ENCODE peak calls at places on chromosome 2, in ten cellular contexts. One of them, this sample, is unnamed.
A peak's percentile ranks its signal among the peaks of the same experiment; 100 is the strongest.

GRCh38 chr2:44459754-44460153 is 98.0 kb downstream of the CAMKMT start:
- DNase-seq in ELR: no peak
- DNase-seq in anterior cingulate cortex: no peak
- DNase-seq in hypothalamus: no peak
- DNase-seq in endothelial cell: no peak
- DNase-seq in effector memory CD4-positive, alpha-beta T cell: no peak
- DNase-seq in NCI-H526: peak; percentile 2
- DNase-seq in fibroblast of mammary gland: no peak
- DNase-seq in EL: no peak
- DNase-seq in stimulated activated CD8-positive, alpha-beta memory T cell treated with anti-CD3 and anti-CD28 coated beads, Interleukin-15, amount 100 ng/mL, for 1 hour: no peak
- DNase-seq in this sample: no peak

GRCh38 chr2:143705108-143705686 is 576.0 kb downstream of the ARHGAP15 start:
- DNase-seq in ELR: no peak
- DNase-seq in anterior cingulate cortex: no peak
- DNase-seq in hypothalamus: no peak
- DNase-seq in endothelial cell: no peak
- DNase-seq in effector memory CD4-positive, alpha-beta T cell: no peak
- DNase-seq in NCI-H526: no peak
- DNase-seq in fibroblast of mammary gland: peak; percentile 47
- DNase-seq in EL: peak; percentile 31
- DNase-seq in stimulated activated CD8-positive, alpha-beta memory T cell treated with anti-CD3 and anti-CD28 coated beads, Interleukin-15, amount 100 ng/mL, for 1 hour: no peak
- DNase-seq in this sample: no peak

GRCh38 chr2:207165121-207166038 is at the start of gene KLF7:
- DNase-seq in ELR: peak; percentile 68
- DNase-seq in anterior cingulate cortex: peak; percentile 37
- DNase-seq in hypothalamus: peak; percentile 54
- DNase-seq in endothelial cell: no peak
- DNase-seq in effector memory CD4-positive, alpha-beta T cell: peak; percentile 20
- DNase-seq in NCI-H526: peak; percentile 64
- DNase-seq in fibroblast of mammary gland: no peak
- DNase-seq in EL: peak; percentile 49
- DNase-seq in stimulated activated CD8-positive, alpha-beta memory T cell treated with anti-CD3 and anti-CD28 coated beads, Interleukin-15, amount 100 ng/mL, for 1 hour: peak; percentile 24
- DNase-seq in this sample: peak; percentile 29

GRCh38 chr2:241931084-241931975 is 61.8 kb downstream of the RTP5 start:
- DNase-seq in ELR: no peak
- DNase-seq in anterior cingulate cortex: no peak
- DNase-seq in hypothalamus: no peak
- DNase-seq in endothelial cell: no peak
- DNase-seq in effector memory CD4-positive, alpha-beta T cell: no peak
- DNase-seq in NCI-H526: no peak
- DNase-seq in fibroblast of mammary gland: no peak
- DNase-seq in EL: no peak
- DNase-seq in stimulated activated CD8-positive, alpha-beta memory T cell treated with anti-CD3 and anti-CD28 coated beads, Interleukin-15, amount 100 ng/mL, for 1 hour: no peak
- DNase-seq in this sample: no peak

GRCh38 chr2:27735263-27735904 is 36.1 kb upstream of the MRPL33 start:
- DNase-seq in ELR: peak; percentile 31
- DNase-seq in anterior cingulate cortex: peak; percentile 45
- DNase-seq in hypothalamus: peak; percentile 28
- DNase-seq in endothelial cell: peak; percentile 63
- DNase-seq in effector memory CD4-positive, alpha-beta T cell: peak; percentile 7
- DNase-seq in NCI-H526: no peak
- DNase-seq in fibroblast of mammary gland: peak; percentile 74
- DNase-seq in EL: peak; percentile 70
- DNase-seq in stimulated activated CD8-positive, alpha-beta memory T cell treated with anti-CD3 and anti-CD28 coated beads, Interleukin-15, amount 100 ng/mL, for 1 hour: peak; percentile 13
- DNase-seq in this sample: no peak

GRCh38 chr2:53826587-53827397 is 33.0 kb downstream of the GPR75 start:
- DNase-seq in ELR: no peak
- DNase-seq in anterior cingulate cortex: peak; percentile 69
- DNase-seq in hypothalamus: no peak
- DNase-seq in endothelial cell: no peak
- DNase-seq in effector memory CD4-positive, alpha-beta T cell: no peak
- DNase-seq in NCI-H526: no peak
- DNase-seq in fibroblast of mammary gland: peak; percentile 19
- DNase-seq in EL: no peak
- DNase-seq in stimulated activated CD8-positive, alpha-beta memory T cell treated with anti-CD3 and anti-CD28 coated beads, Interleukin-15, amount 100 ng/mL, for 1 hour: no peak
- DNase-seq in this sample: no peak

GRCh38 chr2:219851169-219851568 is 223.7 kb downstream of the SLC4A3 start:
- DNase-seq in ELR: no peak
- DNase-seq in anterior cingulate cortex: no peak
- DNase-seq in hypothalamus: no peak
- DNase-seq in endothelial cell: no peak
- DNase-seq in effector memory CD4-positive, alpha-beta T cell: no peak
- DNase-seq in NCI-H526: no peak
- DNase-seq in fibroblast of mammary gland: no peak
- DNase-seq in EL: no peak
- DNase-seq in stimulated activated CD8-positive, alpha-beta memory T cell treated with anti-CD3 and anti-CD28 coated beads, Interleukin-15, amount 100 ng/mL, for 1 hour: no peak
- DNase-seq in this sample: no peak

GRCh38 chr2:119197125-119197403 is 26.6 kb upstream of the STEAP3 start:
- DNase-seq in ELR: no peak
- DNase-seq in anterior cingulate cortex: no peak
- DNase-seq in hypothalamus: no peak
- DNase-seq in endothelial cell: no peak
- DNase-seq in effector memory CD4-positive, alpha-beta T cell: no peak
- DNase-seq in NCI-H526: no peak
- DNase-seq in fibroblast of mammary gland: no peak
- DNase-seq in EL: peak; percentile 34
- DNase-seq in stimulated activated CD8-positive, alpha-beta memory T cell treated with anti-CD3 and anti-CD28 coated beads, Interleukin-15, amount 100 ng/mL, for 1 hour: no peak
- DNase-seq in this sample: no peak

GRCh38 chr2:223835701-223836532 is 1.5 kb downstream of the AP1S3 start:
- DNase-seq in ELR: no peak
- DNase-seq in anterior cingulate cortex: no peak
- DNase-seq in hypothalamus: no peak
- DNase-seq in endothelial cell: no peak
- DNase-seq in effector memory CD4-positive, alpha-beta T cell: no peak
- DNase-seq in NCI-H526: no peak
- DNase-seq in fibroblast of mammary gland: no peak
- DNase-seq in EL: no peak
- DNase-seq in stimulated activated CD8-positive, alpha-beta memory T cell treated with anti-CD3 and anti-CD28 coated beads, Interleukin-15, amount 100 ng/mL, for 1 hour: no peak
- DNase-seq in this sample: peak; percentile 63

GRCh38 chr2:150630587-150631235 is 143.2 kb upstream of the RND3 start:
- DNase-seq in ELR: no peak
- DNase-seq in anterior cingulate cortex: no peak
- DNase-seq in hypothalamus: no peak
- DNase-seq in endothelial cell: no peak
- DNase-seq in effector memory CD4-positive, alpha-beta T cell: no peak
- DNase-seq in NCI-H526: no peak
- DNase-seq in fibroblast of mammary gland: peak; percentile 53
- DNase-seq in EL: peak; percentile 35
- DNase-seq in stimulated activated CD8-positive, alpha-beta memory T cell treated with anti-CD3 and anti-CD28 coated beads, Interleukin-15, amount 100 ng/mL, for 1 hour: no peak
- DNase-seq in this sample: no peak

GRCh38 chr2:172239944-172240590 is 137.4 kb upstream of the DLX2 start:
- DNase-seq in ELR: peak; percentile 71
- DNase-seq in anterior cingulate cortex: no peak
- DNase-seq in hypothalamus: no peak
- DNase-seq in endothelial cell: no peak
- DNase-seq in effector memory CD4-positive, alpha-beta T cell: no peak
- DNase-seq in NCI-H526: no peak
- DNase-seq in fibroblast of mammary gland: peak; percentile 79
- DNase-seq in EL: no peak
- DNase-seq in stimulated activated CD8-positive, alpha-beta memory T cell treated with anti-CD3 and anti-CD28 coated beads, Interleukin-15, amount 100 ng/mL, for 1 hour: no peak
- DNase-seq in this sample: no peak

GRCh38 chr2:8631465-8632005 is 50.3 kb upstream of the ID2 start:
- DNase-seq in ELR: no peak
- DNase-seq in anterior cingulate cortex: no peak
- DNase-seq in hypothalamus: no peak
- DNase-seq in endothelial cell: no peak
- DNase-seq in effector memory CD4-positive, alpha-beta T cell: no peak
- DNase-seq in NCI-H526: no peak
- DNase-seq in fibroblast of mammary gland: no peak
- DNase-seq in EL: no peak
- DNase-seq in stimulated activated CD8-positive, alpha-beta memory T cell treated with anti-CD3 and anti-CD28 coated beads, Interleukin-15, amount 100 ng/mL, for 1 hour: no peak
- DNase-seq in this sample: no peak

GRCh38 chr2:85713836-85714235 is 19.7 kb downstream of the GNLY start:
- DNase-seq in ELR: no peak
- DNase-seq in anterior cingulate cortex: no peak
- DNase-seq in hypothalamus: no peak
- DNase-seq in endothelial cell: no peak
- DNase-seq in effector memory CD4-positive, alpha-beta T cell: no peak
- DNase-seq in NCI-H526: no peak
- DNase-seq in fibroblast of mammary gland: no peak
- DNase-seq in EL: no peak
- DNase-seq in stimulated activated CD8-positive, alpha-beta memory T cell treated with anti-CD3 and anti-CD28 coated beads, Interleukin-15, amount 100 ng/mL, for 1 hour: no peak
- DNase-seq in this sample: no peak

GRCh38 chr2:239874636-239875356 is 150.3 kb downstream of the NDUFA10 start:
- DNase-seq in ELR: no peak
- DNase-seq in anterior cingulate cortex: no peak
- DNase-seq in hypothalamus: no peak
- DNase-seq in endothelial cell: no peak
- DNase-seq in effector memory CD4-positive, alpha-beta T cell: no peak
- DNase-seq in NCI-H526: no peak
- DNase-seq in fibroblast of mammary gland: no peak
- DNase-seq in EL: no peak
- DNase-seq in stimulated activated CD8-positive, alpha-beta memory T cell treated with anti-CD3 and anti-CD28 coated beads, Interleukin-15, amount 100 ng/mL, for 1 hour: no peak
- DNase-seq in this sample: no peak

GRCh38 chr2:191486584-191487320 is 191.2 kb upstream of the NABP1 start:
- DNase-seq in ELR: peak; percentile 99
- DNase-seq in anterior cingulate cortex: no peak
- DNase-seq in hypothalamus: no peak
- DNase-seq in endothelial cell: no peak
- DNase-seq in effector memory CD4-positive, alpha-beta T cell: no peak
- DNase-seq in NCI-H526: no peak
- DNase-seq in fibroblast of mammary gland: peak; percentile 98
- DNase-seq in EL: peak; percentile 98
- DNase-seq in stimulated activated CD8-positive, alpha-beta memory T cell treated with anti-CD3 and anti-CD28 coated beads, Interleukin-15, amount 100 ng/mL, for 1 hour: no peak
- DNase-seq in this sample: no peak

GRCh38 chr2:52115750-52116149 is 1083.8 kb upstream of the NRXN1 start:
- DNase-seq in ELR: no peak
- DNase-seq in anterior cingulate cortex: no peak
- DNase-seq in hypothalamus: no peak
- DNase-seq in endothelial cell: no peak
- DNase-seq in effector memory CD4-positive, alpha-beta T cell: no peak
- DNase-seq in NCI-H526: no peak
- DNase-seq in fibroblast of mammary gland: no peak
- DNase-seq in EL: no peak
- DNase-seq in stimulated activated CD8-positive, alpha-beta memory T cell treated with anti-CD3 and anti-CD28 coated beads, Interleukin-15, amount 100 ng/mL, for 1 hour: no peak
- DNase-seq in this sample: no peak

GRCh38 chr2:42169869-42170465 is 814 bp downstream of the EML4 start:
- DNase-seq in ELR: peak; percentile 38
- DNase-seq in anterior cingulate cortex: no peak
- DNase-seq in hypothalamus: no peak
- DNase-seq in endothelial cell: peak; percentile 4
- DNase-seq in effector memory CD4-positive, alpha-beta T cell: peak; percentile 7
- DNase-seq in NCI-H526: no peak
- DNase-seq in fibroblast of mammary gland: no peak
- DNase-seq in EL: peak; percentile 34
- DNase-seq in stimulated activated CD8-positive, alpha-beta memory T cell treated with anti-CD3 and anti-CD28 coated beads, Interleukin-15, amount 100 ng/mL, for 1 hour: no peak
- DNase-seq in this sample: no peak

GRCh38 chr2:165245081-165245480 is 5.9 kb downstream of the SCN2A start:
- DNase-seq in ELR: no peak
- DNase-seq in anterior cingulate cortex: no peak
- DNase-seq in hypothalamus: no peak
- DNase-seq in endothelial cell: no peak
- DNase-seq in effector memory CD4-positive, alpha-beta T cell: no peak
- DNase-seq in NCI-H526: no peak
- DNase-seq in fibroblast of mammary gland: no peak
- DNase-seq in EL: no peak
- DNase-seq in stimulated activated CD8-positive, alpha-beta memory T cell treated with anti-CD3 and anti-CD28 coated beads, Interleukin-15, amount 100 ng/mL, for 1 hour: no peak
- DNase-seq in this sample: no peak

GRCh38 chr2:134268265-134268664 is 14.4 kb downstream of the MGAT5 start:
- DNase-seq in ELR: peak; percentile 26
- DNase-seq in anterior cingulate cortex: no peak
- DNase-seq in hypothalamus: no peak
- DNase-seq in endothelial cell: no peak
- DNase-seq in effector memory CD4-positive, alpha-beta T cell: no peak
- DNase-seq in NCI-H526: no peak
- DNase-seq in fibroblast of mammary gland: peak; percentile 58
- DNase-seq in EL: no peak
- DNase-seq in stimulated activated CD8-positive, alpha-beta memory T cell treated with anti-CD3 and anti-CD28 coated beads, Interleukin-15, amount 100 ng/mL, for 1 hour: no peak
- DNase-seq in this sample: no peak

GRCh38 chr2:75146903-75147332 is 52.4 kb downstream of the TACR1 start:
- DNase-seq in ELR: no peak
- DNase-seq in anterior cingulate cortex: no peak
- DNase-seq in hypothalamus: no peak
- DNase-seq in endothelial cell: no peak
- DNase-seq in effector memory CD4-positive, alpha-beta T cell: no peak
- DNase-seq in NCI-H526: no peak
- DNase-seq in fibroblast of mammary gland: peak; percentile 28
- DNase-seq in EL: no peak
- DNase-seq in stimulated activated CD8-positive, alpha-beta memory T cell treated with anti-CD3 and anti-CD28 coated beads, Interleukin-15, amount 100 ng/mL, for 1 hour: no peak
- DNase-seq in this sample: no peak

GRCh38 chr2:159262904-159263303 is 23.6 kb downstream of the WDSUB1 start:
- DNase-seq in ELR: no peak
- DNase-seq in anterior cingulate cortex: no peak
- DNase-seq in hypothalamus: no peak
- DNase-seq in endothelial cell: no peak
- DNase-seq in effector memory CD4-positive, alpha-beta T cell: no peak
- DNase-seq in NCI-H526: no peak
- DNase-seq in fibroblast of mammary gland: peak; percentile 4
- DNase-seq in EL: no peak
- DNase-seq in stimulated activated CD8-positive, alpha-beta memory T cell treated with anti-CD3 and anti-CD28 coated beads, Interleukin-15, amount 100 ng/mL, for 1 hour: no peak
- DNase-seq in this sample: no peak

GRCh38 chr2:226772389-226773179 is 27.0 kb downstream of the IRS1 start:
- DNase-seq in ELR: no peak
- DNase-seq in anterior cingulate cortex: no peak
- DNase-seq in hypothalamus: no peak
- DNase-seq in endothelial cell: no peak
- DNase-seq in effector memory CD4-positive, alpha-beta T cell: no peak
- DNase-seq in NCI-H526: no peak
- DNase-seq in fibroblast of mammary gland: no peak
- DNase-seq in EL: no peak
- DNase-seq in stimulated activated CD8-positive, alpha-beta memory T cell treated with anti-CD3 and anti-CD28 coated beads, Interleukin-15, amount 100 ng/mL, for 1 hour: no peak
- DNase-seq in this sample: no peak

GRCh38 chr2:109712126-109712455 is 82.0 kb upstream of the RGPD5 start:
- DNase-seq in ELR: no peak
- DNase-seq in anterior cingulate cortex: no peak
- DNase-seq in hypothalamus: no peak
- DNase-seq in endothelial cell: no peak
- DNase-seq in effector memory CD4-positive, alpha-beta T cell: no peak
- DNase-seq in NCI-H526: no peak
- DNase-seq in fibroblast of mammary gland: no peak
- DNase-seq in EL: no peak
- DNase-seq in stimulated activated CD8-positive, alpha-beta memory T cell treated with anti-CD3 and anti-CD28 coated beads, Interleukin-15, amount 100 ng/mL, for 1 hour: no peak
- DNase-seq in this sample: no peak

GRCh38 chr2:43228782-43229659 is 2.6 kb upstream of the ZFP36L2 start:
- DNase-seq in ELR: no peak
- DNase-seq in anterior cingulate cortex: no peak
- DNase-seq in hypothalamus: no peak
- DNase-seq in endothelial cell: no peak
- DNase-seq in effector memory CD4-positive, alpha-beta T cell: peak; percentile 41
- DNase-seq in NCI-H526: no peak
- DNase-seq in fibroblast of mammary gland: peak; percentile 51
- DNase-seq in EL: no peak
- DNase-seq in stimulated activated CD8-positive, alpha-beta memory T cell treated with anti-CD3 and anti-CD28 coated beads, Interleukin-15, amount 100 ng/mL, for 1 hour: no peak
- DNase-seq in this sample: no peak

GRCh38 chr2:173741715-173742114 is 223.5 kb downstream of the SP3 start:
- DNase-seq in ELR: peak; percentile 17
- DNase-seq in anterior cingulate cortex: no peak
- DNase-seq in hypothalamus: no peak
- DNase-seq in endothelial cell: no peak
- DNase-seq in effector memory CD4-positive, alpha-beta T cell: no peak
- DNase-seq in NCI-H526: no peak
- DNase-seq in fibroblast of mammary gland: no peak
- DNase-seq in EL: peak; percentile 12
- DNase-seq in stimulated activated CD8-positive, alpha-beta memory T cell treated with anti-CD3 and anti-CD28 coated beads, Interleukin-15, amount 100 ng/mL, for 1 hour: no peak
- DNase-seq in this sample: no peak

GRCh38 chr2:122186761-122187222 is 431.3 kb downstream of the TSN start:
- DNase-seq in ELR: no peak
- DNase-seq in anterior cingulate cortex: no peak
- DNase-seq in hypothalamus: no peak
- DNase-seq in endothelial cell: no peak
- DNase-seq in effector memory CD4-positive, alpha-beta T cell: no peak
- DNase-seq in NCI-H526: no peak
- DNase-seq in fibroblast of mammary gland: no peak
- DNase-seq in EL: no peak
- DNase-seq in stimulated activated CD8-positive, alpha-beta memory T cell treated with anti-CD3 and anti-CD28 coated beads, Interleukin-15, amount 100 ng/mL, for 1 hour: no peak
- DNase-seq in this sample: no peak

GRCh38 chr2:200419325-200419724 is 90.5 kb downstream of the KCTD18 start:
- DNase-seq in ELR: no peak
- DNase-seq in anterior cingulate cortex: no peak
- DNase-seq in hypothalamus: no peak
- DNase-seq in endothelial cell: no peak
- DNase-seq in effector memory CD4-positive, alpha-beta T cell: no peak
- DNase-seq in NCI-H526: no peak
- DNase-seq in fibroblast of mammary gland: no peak
- DNase-seq in EL: no peak
- DNase-seq in stimulated activated CD8-positive, alpha-beta memory T cell treated with anti-CD3 and anti-CD28 coated beads, Interleukin-15, amount 100 ng/mL, for 1 hour: no peak
- DNase-seq in this sample: no peak